ENCODE peak calls at places on chromosomes 3 and 15, in nine cellular contexts. H, C, W, S, Y, P, Z, V and I are unnamed samples. For H3K4me1, the result is how much of the 10 kb centered on the place peaks cover.

GRCh38 chr3:134708671-134709070 is 57.8 kb upstream of the KY start:
- DNase-seq in H (no peak), C (no peak), W (no peak), S (no peak), Y (peak), P (no peak), Z (peak), V (no peak), I (no peak)

GRCh38 chr3:61985020-61985419 is 388.3 kb downstream of the FEZF2 start:
- DNase-seq in H (no peak), C (no peak), W (no peak), S (no peak), Y (peak), P (no peak), Z (peak), V (no peak), I (peak)

GRCh38 chr15:101426761-101427333 is 62.7 kb downstream of the PCSK6 start:
- DNase-seq in H (no peak), C (no peak), W (no peak), S (no peak), Y (no peak), P (no peak), Z (no peak), V (no peak), I (no peak)

GRCh38 chr15:91752081-91752810 is 101.3 kb upstream of the SLCO3A1 start:
- DNase-seq in H (no peak), C (no peak), W (no peak), S (no peak), Y (no peak), P (no peak), Z (no peak), V (no peak), I (no peak)

GRCh38 chr15:57565326-57565725 is 26.4 kb upstream of the MYZAP start:
- DNase-seq in H (peak), C (peak), W (no peak), S (no peak), Y (no peak), P (no peak), Z (no peak), V (no peak), I (no peak)

GRCh38 chr3:40972350-40972749 is 227.0 kb upstream of the CTNNB1 start:
- DNase-seq in H (no peak), C (no peak), W (no peak), S (no peak), Y (no peak), P (no peak), Z (no peak), V (no peak), I (no peak)

GRCh38 chr3:128426128-128426921 is 40.4 kb downstream of the DNAJB8 start:
- DNase-seq in H (peak), C (peak), W (peak), S (peak), Y (peak), P (peak), Z (no peak), V (no peak), I (peak)

GRCh38 chr15:38589502-38589901 is 24.9 kb upstream of the RASGRP1 start:
- DNase-seq in H (no peak), C (no peak), W (no peak), S (no peak), Y (peak), P (peak), Z (peak), V (no peak), I (peak)

GRCh38 chr3:101229681-101230080 is 90.7 kb downstream of the IMPG2 start:
- DNase-seq in H (no peak), C (no peak), W (no peak), S (no peak), Y (peak), P (no peak), Z (no peak), V (no peak), I (no peak)

GRCh38 chr3:172096881-172097420 is 57.6 kb downstream of the FNDC3B start:
- DNase-seq in H (peak), C (no peak), W (no peak), S (peak), Y (peak), P (no peak), Z (peak), V (no peak), I (peak)

GRCh38 chr15:83092309-83092976 is 15.0 kb upstream of the TM6SF1 start:
- DNase-seq in H (no peak), C (no peak), W (no peak), S (peak), Y (peak), P (peak), Z (peak), V (no peak), I (no peak)

GRCh38 chr3:187072102-187072501 is 67.2 kb downstream of the RPL39L start:
- DNase-seq in H (no peak), C (no peak), W (no peak), S (no peak), Y (no peak), P (peak), Z (no peak), V (no peak), I (peak)
- H3K4me1 ChIP-seq in H (under half), C (under half), W (under half), S (under half), Y (under half), P (half or more), Z (under half), V (under half), I (under half)

DNA sequence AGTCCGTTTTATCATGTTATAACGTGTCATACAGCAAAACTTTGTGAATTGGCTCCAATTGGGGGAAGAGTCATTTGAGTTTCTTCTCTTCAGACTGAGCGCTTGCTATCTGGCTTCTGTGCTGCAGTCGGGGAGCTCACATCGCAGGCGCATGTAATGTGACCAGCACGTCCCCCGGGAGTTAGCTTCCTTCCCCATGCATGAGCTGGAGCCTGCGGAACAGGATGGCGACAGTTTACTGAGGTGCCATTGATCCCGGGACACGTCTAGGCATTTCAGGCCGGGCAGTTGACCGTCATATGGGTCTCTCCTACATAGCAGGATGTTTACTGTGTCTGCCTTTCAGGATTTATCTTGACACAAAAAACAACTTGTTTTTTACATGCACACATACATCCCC is 44.8 kb downstream of the CMTM8 start:
- DNase-seq in H (peak), C (no peak), W (no peak), S (no peak), Y (no peak), P (peak), Z (no peak), V (no peak), I (no peak)
- H3K4me1 ChIP-seq in H (under half), C (under half), W (under half), S (under half), Y (under half), P (under half), Z (under half), V (under half), I (under half)

GRCh38 chr3:11558002-11558401 is 85.7 kb downstream of the VGLL4 start:
- DNase-seq in H (no peak), C (no peak), W (no peak), S (no peak), Y (peak), P (no peak), Z (peak), V (no peak), I (peak)

GRCh38 chr3:11560746-11561145 is 83.0 kb downstream of the VGLL4 start:
- DNase-seq in H (no peak), C (no peak), W (no peak), S (no peak), Y (no peak), P (no peak), Z (peak), V (no peak), I (peak)

GRCh38 chr3:11559816-11560633 is 83.7 kb downstream of the VGLL4 start:
- DNase-seq in H (no peak), C (no peak), W (no peak), S (no peak), Y (no peak), P (no peak), Z (no peak), V (no peak), I (peak)

GRCh38 chr3:11558461-11558903 is 85.2 kb downstream of the VGLL4 start:
- DNase-seq in H (no peak), C (no peak), W (no peak), S (no peak), Y (no peak), P (no peak), Z (peak), V (no peak), I (peak)

GRCh38 chr3:11558918-11559815 is 84.5 kb downstream of the VGLL4 start:
- DNase-seq in H (no peak), C (no peak), W (no peak), S (no peak), Y (no peak), P (no peak), Z (no peak), V (no peak), I (peak)
- H3K4me1 ChIP-seq in H (under half), C (under half), W (under half), S (under half), Y (under half), P (under half), Z (under half), V (half or more), I (under half)

GRCh38 chr15:31271706-31272557 is 54.7 kb upstream of the KLF13 start:
- DNase-seq in H (no peak), C (peak), W (no peak), S (no peak), Y (no peak), P (no peak), Z (no peak), V (no peak), I (peak)
- H3K4me1 ChIP-seq in H (under half), C (under half), W (under half), S (under half), Y (under half), P (under half), Z (under half), V (under half), I (under half)

GRCh38 chr15:89799925-89800500 is 14.6 kb downstream of the ANPEP start:
- DNase-seq in H (no peak), C (no peak), W (no peak), S (no peak), Y (no peak), P (no peak), Z (no peak), V (no peak), I (peak)

GRCh38 chr15:89795996-89796395 is 18.7 kb downstream of the ANPEP start:
- DNase-seq in H (no peak), C (no peak), W (no peak), S (no peak), Y (no peak), P (no peak), Z (no peak), V (no peak), I (peak)

GRCh38 chr15:89799011-89799924 is 15.4 kb downstream of the ANPEP start:
- DNase-seq in H (no peak), C (no peak), W (no peak), S (no peak), Y (no peak), P (no peak), Z (no peak), V (no peak), I (peak)

GRCh38 chr15:89794627-89795241 is 18.6 kb downstream of the MESP2 start:
- DNase-seq in H (no peak), C (no peak), W (no peak), S (no peak), Y (peak), P (no peak), Z (peak), V (no peak), I (peak)

GRCh38 chr15:89797678-89798201 is 16.9 kb downstream of the ANPEP start:
- DNase-seq in H (no peak), C (no peak), W (no peak), S (no peak), Y (no peak), P (no peak), Z (no peak), V (no peak), I (peak)
- H3K4me1 ChIP-seq in H (under half), C (under half), W (under half), S (under half), Y (under half), P (under half), Z (under half), V (under half), I (under half)

DNA sequence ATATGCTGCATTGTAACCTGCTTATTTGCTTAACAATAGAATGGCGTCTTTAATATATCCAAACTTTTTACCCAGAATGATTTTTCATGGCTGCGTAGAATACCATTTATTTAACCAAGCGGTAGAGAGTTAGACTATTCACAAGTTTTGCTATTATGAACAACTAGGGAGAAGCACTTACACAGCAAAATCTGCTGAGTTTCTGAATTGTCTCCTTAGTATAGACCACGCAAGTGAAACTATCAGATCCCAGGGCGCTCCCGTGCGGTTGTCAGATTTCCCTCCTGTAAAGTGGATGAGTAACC is 12.6 kb upstream of the ADPGK start:
- DNase-seq in H (no peak), C (no peak), W (no peak), S (no peak), Y (peak), P (no peak), Z (peak), V (no peak), I (no peak)
- H3K4me1 ChIP-seq in H (under half), C (under half), W (under half), S (under half), Y (under half), P (under half), Z (under half), V (under half), I (under half)

GRCh38 chr3:186220886-186221285 is 112.0 kb upstream of the ETV5 start:
- DNase-seq in H (peak), C (no peak), W (no peak), S (no peak), Y (peak), P (no peak), Z (no peak), V (no peak), I (no peak)

GRCh38 chr3:186217820-186218164 is 108.9 kb upstream of the ETV5 start:
- DNase-seq in H (no peak), C (no peak), W (no peak), S (no peak), Y (no peak), P (no peak), Z (peak), V (no peak), I (no peak)

GRCh38 chr3:186218423-186218822 is 109.5 kb upstream of the ETV5 start:
- DNase-seq in H (no peak), C (no peak), W (no peak), S (no peak), Y (no peak), P (no peak), Z (no peak), V (no peak), I (no peak)

GRCh38 chr3:186220365-186220764 is 111.5 kb upstream of the ETV5 start:
- DNase-seq in H (no peak), C (no peak), W (no peak), S (no peak), Y (no peak), P (no peak), Z (no peak), V (no peak), I (peak)

DNA sequence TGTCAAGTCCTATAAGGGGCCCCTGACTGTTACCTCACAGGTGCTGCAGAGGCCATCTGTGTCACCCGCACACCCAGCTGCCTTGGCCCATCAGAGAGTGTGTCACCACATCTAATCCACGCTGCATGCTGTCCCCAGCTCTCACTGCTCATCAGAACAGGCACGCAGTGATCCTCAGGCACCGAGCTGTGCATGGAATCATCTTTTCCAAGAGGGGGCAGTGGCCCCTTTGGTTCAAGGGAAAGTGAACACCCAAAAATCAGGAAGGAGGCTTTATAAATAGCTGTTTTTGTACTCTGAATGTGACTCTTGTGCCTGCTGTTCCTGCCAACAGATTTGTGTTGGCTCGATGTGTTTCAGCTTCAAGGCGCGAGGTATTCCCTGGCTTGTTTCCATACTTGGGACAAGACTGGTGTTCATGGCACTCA is 110.3 kb upstream of the ETV5 start:
- DNase-seq in H (no peak), C (no peak), W (no peak), S (no peak), Y (no peak), P (no peak), Z (no peak), V (no peak), I (no peak)
- H3K4me1 ChIP-seq in H (under half), C (under half), W (under half), S (under half), Y (under half), P (under half), Z (under half), V (under half), I (under half)

GRCh38 chr3:144295619-144296018 is 324.0 kb downstream of the DIPK2A start:
- DNase-seq in H (no peak), C (no peak), W (no peak), S (no peak), Y (no peak), P (no peak), Z (no peak), V (no peak), I (no peak)
- H3K4me1 ChIP-seq in H (under half), C (under half), W (under half), S (under half), Y (under half), P (under half), Z (under half), V (under half), I (under half)

GRCh38 chr3:195466251-195466650 is 23.4 kb upstream of the ACAP2 start:
- DNase-seq in H (no peak), C (no peak), W (no peak), S (no peak), Y (no peak), P (peak), Z (peak), V (no peak), I (peak)

GRCh38 chr3:195468391-195468776 is 25.6 kb upstream of the ACAP2 start:
- DNase-seq in H (no peak), C (no peak), W (no peak), S (no peak), Y (no peak), P (peak), Z (no peak), V (no peak), I (no peak)

GRCh38 chr3:195468841-195469240 is 26.0 kb upstream of the ACAP2 start:
- DNase-seq in H (no peak), C (no peak), W (no peak), S (no peak), Y (no peak), P (peak), Z (no peak), V (no peak), I (no peak)

GRCh38 chr3:195462308-195462610 is 19.4 kb upstream of the ACAP2 start:
- DNase-seq in H (no peak), C (no peak), W (no peak), S (no peak), Y (no peak), P (no peak), Z (no peak), V (no peak), I (peak)

GRCh38 chr3:195467641-195468390 is 25.0 kb upstream of the ACAP2 start:
- DNase-seq in H (no peak), C (no peak), W (no peak), S (no peak), Y (peak), P (peak), Z (peak), V (no peak), I (peak)
- H3K4me1 ChIP-seq in H (under half), C (under half), W (under half), S (under half), Y (under half), P (under half), Z (under half), V (under half), I (under half)